ENCODE peak calls at places on chromosomes 13 and 19, in seven cellular contexts. One of them, this sample, is unnamed.

GRCh38 chr19:42207767-42208259 is 9.7 kb downstream of the DEDD2 start:
- DNase-seq in H1: no peak
- DNase-seq in psoas muscle: no peak
- DNase-seq in adrenal gland: no peak
- DNase-seq in lower leg skin: no peak
- DNase-seq in Peyer's patch: no peak
- DNase-seq in tibial nerve: no peak
- DNase-seq in this sample: no peak

GRCh38 chr13:97659602-97660001 is 225.6 kb downstream of the RAP2A start:
- DNase-seq in H1: no peak
- DNase-seq in psoas muscle: no peak
- DNase-seq in adrenal gland: peak
- DNase-seq in lower leg skin: no peak
- DNase-seq in Peyer's patch: no peak
- DNase-seq in tibial nerve: no peak
- DNase-seq in this sample: peak

GRCh38 chr19:55494172-55494761 is 6.0 kb downstream of the SSC5D start:
- DNase-seq in H1: no peak
- DNase-seq in psoas muscle: peak
- DNase-seq in adrenal gland: no peak
- DNase-seq in lower leg skin: no peak
- DNase-seq in Peyer's patch: no peak
- DNase-seq in tibial nerve: no peak
- DNase-seq in this sample: peak

GRCh38 chr19:48713041-48713863 is 6.3 kb downstream of the MAMSTR start:
- DNase-seq in H1: no peak
- DNase-seq in psoas muscle: no peak
- DNase-seq in adrenal gland: no peak
- DNase-seq in lower leg skin: no peak
- DNase-seq in Peyer's patch: no peak
- DNase-seq in tibial nerve: no peak
- DNase-seq in this sample: no peak

GRCh38 chr13:112776354-112776753 is 86.5 kb downstream of the ATP11A start:
- DNase-seq in H1: no peak
- DNase-seq in psoas muscle: no peak
- DNase-seq in adrenal gland: no peak
- DNase-seq in lower leg skin: peak
- DNase-seq in Peyer's patch: peak
- DNase-seq in tibial nerve: no peak
- DNase-seq in this sample: no peak

GRCh38 chr19:29714953-29715694 is at the start of gene C19orf12:
- DNase-seq in H1: no peak
- DNase-seq in psoas muscle: peak
- DNase-seq in adrenal gland: peak
- DNase-seq in lower leg skin: peak
- DNase-seq in Peyer's patch: peak
- DNase-seq in tibial nerve: no peak
- DNase-seq in this sample: peak

GRCh38 chr13:67776171-67776570 is 546.0 kb upstream of the PCDH9 start:
- DNase-seq in H1: no peak
- DNase-seq in psoas muscle: no peak
- DNase-seq in adrenal gland: no peak
- DNase-seq in lower leg skin: no peak
- DNase-seq in Peyer's patch: no peak
- DNase-seq in tibial nerve: no peak
- DNase-seq in this sample: no peak

GRCh38 chr13:53250272-53250875 is 221.8 kb downstream of the OLFM4 start:
- DNase-seq in H1: no peak
- DNase-seq in psoas muscle: no peak
- DNase-seq in adrenal gland: peak
- DNase-seq in lower leg skin: no peak
- DNase-seq in Peyer's patch: no peak
- DNase-seq in tibial nerve: no peak
- DNase-seq in this sample: no peak

GRCh38 chr19:5903054-5903501 is 512 bp downstream of the NDUFA11 start:
- DNase-seq in H1: no peak
- DNase-seq in psoas muscle: no peak
- DNase-seq in adrenal gland: peak
- DNase-seq in lower leg skin: no peak
- DNase-seq in Peyer's patch: no peak
- DNase-seq in tibial nerve: no peak
- DNase-seq in this sample: no peak

GRCh38 chr19:48169585-48169973 is 565 bp downstream of the LIG1 start:
- DNase-seq in H1: peak
- DNase-seq in psoas muscle: peak
- DNase-seq in adrenal gland: peak
- DNase-seq in lower leg skin: peak
- DNase-seq in Peyer's patch: peak
- DNase-seq in tibial nerve: peak
- DNase-seq in this sample: peak

GRCh38 chr19:21158523-21159135 is 16.8 kb downstream of the ZNF431 start:
- DNase-seq in H1: no peak
- DNase-seq in psoas muscle: no peak
- DNase-seq in adrenal gland: no peak
- DNase-seq in lower leg skin: no peak
- DNase-seq in Peyer's patch: no peak
- DNase-seq in tibial nerve: no peak
- DNase-seq in this sample: no peak

GRCh38 chr19:42420055-42420544 is 7.1 kb downstream of the LIPE start:
- DNase-seq in H1: no peak
- DNase-seq in psoas muscle: no peak
- DNase-seq in adrenal gland: peak
- DNase-seq in lower leg skin: no peak
- DNase-seq in Peyer's patch: peak
- DNase-seq in tibial nerve: no peak
- DNase-seq in this sample: no peak

GRCh38 chr19:11848594-11849263 is at the start of gene ZNF439:
- DNase-seq in H1: peak
- DNase-seq in psoas muscle: peak
- DNase-seq in adrenal gland: peak
- DNase-seq in lower leg skin: peak
- DNase-seq in Peyer's patch: peak
- DNase-seq in tibial nerve: peak
- DNase-seq in this sample: peak

GRCh38 chr13:94065741-94066140 is 413.7 kb downstream of the DCT start:
- DNase-seq in H1: no peak
- DNase-seq in psoas muscle: no peak
- DNase-seq in adrenal gland: no peak
- DNase-seq in lower leg skin: no peak
- DNase-seq in Peyer's patch: no peak
- DNase-seq in tibial nerve: no peak
- DNase-seq in this sample: no peak

GRCh38 chr19:31185261-31185660 is 164.0 kb downstream of the TSHZ3 start:
- DNase-seq in H1: no peak
- DNase-seq in psoas muscle: no peak
- DNase-seq in adrenal gland: no peak
- DNase-seq in lower leg skin: peak
- DNase-seq in Peyer's patch: no peak
- DNase-seq in tibial nerve: no peak
- DNase-seq in this sample: no peak

GRCh38 chr19:40588110-40588854 is 11.6 kb downstream of the SHKBP1 start:
- DNase-seq in H1: no peak
- DNase-seq in psoas muscle: no peak
- DNase-seq in adrenal gland: no peak
- DNase-seq in lower leg skin: no peak
- DNase-seq in Peyer's patch: no peak
- DNase-seq in tibial nerve: no peak
- DNase-seq in this sample: no peak

GRCh38 chr13:108425056-108425455 is 155.5 kb downstream of the TNFSF13B start:
- DNase-seq in H1: no peak
- DNase-seq in psoas muscle: no peak
- DNase-seq in adrenal gland: no peak
- DNase-seq in lower leg skin: no peak
- DNase-seq in Peyer's patch: no peak
- DNase-seq in tibial nerve: no peak
- DNase-seq in this sample: no peak

GRCh38 chr13:29761815-29762214 is 88.6 kb downstream of the UBL3 start:
- DNase-seq in H1: no peak
- DNase-seq in psoas muscle: no peak
- DNase-seq in adrenal gland: no peak
- DNase-seq in lower leg skin: no peak
- DNase-seq in Peyer's patch: no peak
- DNase-seq in tibial nerve: no peak
- DNase-seq in this sample: no peak

DNA sequence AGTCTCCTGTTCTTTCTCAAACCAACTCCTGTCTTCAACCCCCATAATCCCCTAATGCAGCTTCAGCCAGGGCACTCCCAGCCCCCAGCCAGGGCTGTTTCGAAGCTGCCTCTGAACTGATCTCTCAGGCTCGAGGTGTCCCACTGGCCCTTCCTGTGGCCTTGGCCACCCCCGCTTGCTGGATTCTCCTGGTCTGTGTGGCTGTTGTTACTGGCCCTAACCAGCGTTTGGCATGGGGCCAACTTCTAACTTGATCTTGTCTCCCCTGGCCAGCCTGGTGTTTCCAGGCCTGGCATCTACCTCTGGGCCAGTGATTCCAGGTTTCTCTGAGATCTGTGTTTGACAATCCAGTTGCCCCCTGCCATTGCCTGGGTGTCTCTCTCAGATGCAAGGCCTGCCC is 11.0 kb downstream of the XAB2 start:
- DNase-seq in H1: no peak
- DNase-seq in psoas muscle: no peak
- DNase-seq in adrenal gland: peak
- DNase-seq in lower leg skin: no peak
- DNase-seq in Peyer's patch: no peak
- DNase-seq in tibial nerve: no peak
- DNase-seq in this sample: no peak
- H3K4me3 ChIP-seq in H1: no peak
- H3K4me3 ChIP-seq in psoas muscle: no peak
- H3K4me3 ChIP-seq in adrenal gland: no peak
- H3K4me3 ChIP-seq in lower leg skin: no peak
- H3K4me3 ChIP-seq in Peyer's patch: no peak
- H3K4me3 ChIP-seq in tibial nerve: no peak
- H3K4me3 ChIP-seq in this sample: no peak

GRCh38 chr19:49812452-49812996 is 568 bp downstream of the FUZ start:
- DNase-seq in H1: no peak
- DNase-seq in psoas muscle: no peak
- DNase-seq in adrenal gland: no peak
- DNase-seq in lower leg skin: peak
- DNase-seq in Peyer's patch: no peak
- DNase-seq in tibial nerve: no peak
- DNase-seq in this sample: no peak
- H3K4me3 ChIP-seq in H1: peak
- H3K4me3 ChIP-seq in psoas muscle: peak
- H3K4me3 ChIP-seq in adrenal gland: peak
- H3K4me3 ChIP-seq in lower leg skin: peak
- H3K4me3 ChIP-seq in Peyer's patch: peak
- H3K4me3 ChIP-seq in tibial nerve: peak
- H3K4me3 ChIP-seq in this sample: peak

DNA sequence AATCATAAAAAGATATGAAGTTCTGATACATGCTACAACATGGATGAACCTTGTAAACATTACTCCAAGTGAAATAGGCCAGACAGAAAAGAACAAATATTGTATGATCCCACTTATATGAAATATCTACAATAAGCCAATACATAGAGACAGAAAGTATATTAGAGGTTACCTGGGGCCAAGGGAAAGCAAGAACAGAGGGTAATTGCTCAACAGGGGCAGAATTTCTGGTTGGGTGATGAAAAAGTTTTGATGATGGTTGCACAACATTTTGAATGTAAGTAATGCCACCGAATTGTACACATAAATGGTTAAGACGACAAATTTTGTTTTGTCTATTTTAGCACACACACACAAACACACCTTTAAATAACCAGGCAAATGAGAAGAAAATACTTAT is 268.4 kb downstream of the FOXO1 start:
- DNase-seq in H1: no peak
- DNase-seq in psoas muscle: no peak
- DNase-seq in adrenal gland: no peak
- DNase-seq in lower leg skin: no peak
- DNase-seq in Peyer's patch: no peak
- DNase-seq in tibial nerve: no peak
- DNase-seq in this sample: no peak
- H3K4me3 ChIP-seq in H1: no peak
- H3K4me3 ChIP-seq in psoas muscle: no peak
- H3K4me3 ChIP-seq in adrenal gland: no peak
- H3K4me3 ChIP-seq in lower leg skin: no peak
- H3K4me3 ChIP-seq in Peyer's patch: no peak
- H3K4me3 ChIP-seq in tibial nerve: no peak
- H3K4me3 ChIP-seq in this sample: no peak

DNA sequence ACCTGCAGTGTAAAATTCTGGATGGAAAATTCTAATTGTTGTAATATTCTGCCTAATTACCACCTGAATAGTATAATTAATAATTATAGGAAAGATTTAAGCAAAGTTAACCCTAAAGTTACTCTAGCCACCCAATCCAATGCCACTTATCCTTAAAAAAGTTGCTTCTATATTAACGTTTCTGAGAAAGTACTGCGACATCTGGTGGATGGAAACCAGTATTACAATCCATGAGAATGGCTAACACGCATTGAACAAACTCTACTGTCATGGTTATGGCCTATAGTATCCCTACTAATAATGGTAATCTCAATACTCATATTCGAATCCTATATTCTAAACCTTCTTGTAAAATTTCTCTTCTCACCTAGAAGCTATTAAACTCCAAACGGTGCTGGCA is 1551.8 kb downstream of the SLITRK1 start:
- DNase-seq in H1: no peak
- DNase-seq in psoas muscle: no peak
- DNase-seq in adrenal gland: peak
- DNase-seq in lower leg skin: no peak
- DNase-seq in Peyer's patch: no peak
- DNase-seq in tibial nerve: no peak
- DNase-seq in this sample: no peak
- H3K4me3 ChIP-seq in H1: no peak
- H3K4me3 ChIP-seq in psoas muscle: no peak
- H3K4me3 ChIP-seq in adrenal gland: no peak
- H3K4me3 ChIP-seq in lower leg skin: no peak
- H3K4me3 ChIP-seq in Peyer's patch: no peak
- H3K4me3 ChIP-seq in tibial nerve: no peak
- H3K4me3 ChIP-seq in this sample: no peak

DNA sequence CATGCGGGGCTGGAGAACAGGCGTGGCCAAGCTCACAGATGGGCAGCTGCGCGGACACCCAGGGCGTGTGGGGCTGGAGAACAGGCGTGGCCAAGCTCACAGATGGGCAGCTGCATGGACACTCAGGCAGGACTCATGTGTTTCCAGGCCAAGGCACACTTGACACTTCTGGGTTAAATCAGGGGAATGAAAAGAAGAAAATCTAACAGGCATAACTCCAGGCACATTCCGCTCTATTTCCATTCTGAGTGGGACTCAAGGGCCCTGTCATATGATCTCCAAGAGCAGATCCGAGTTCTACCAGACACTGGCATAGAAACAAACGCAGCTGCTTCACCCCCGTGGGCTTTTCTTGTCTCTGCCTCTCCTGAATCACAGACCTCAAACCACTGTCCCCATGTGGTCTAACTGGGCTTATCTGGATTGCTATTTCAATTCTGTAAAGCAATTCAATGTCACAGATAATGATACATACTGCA is 17.4 kb upstream of the C13orf46 start:
- DNase-seq in H1: no peak
- DNase-seq in psoas muscle: peak
- DNase-seq in adrenal gland: no peak
- DNase-seq in lower leg skin: peak
- DNase-seq in Peyer's patch: no peak
- DNase-seq in tibial nerve: no peak
- DNase-seq in this sample: no peak
- H3K4me3 ChIP-seq in H1: no peak
- H3K4me3 ChIP-seq in psoas muscle: no peak
- H3K4me3 ChIP-seq in adrenal gland: no peak
- H3K4me3 ChIP-seq in lower leg skin: no peak
- H3K4me3 ChIP-seq in Peyer's patch: no peak
- H3K4me3 ChIP-seq in tibial nerve: no peak
- H3K4me3 ChIP-seq in this sample: no peak